ENCODE peak calls at places on chromosomes 11 and 22, in five cellular contexts. O is activated CD8-positive, alpha-beta T cell treated with anti-CD3 and anti-CD28 coated beads for 36 hours; F is choroid plexus epithelial cell; Z is C1 segment of cervical spinal cord; T is stimulated activated CD4-positive, alpha-beta T cell treated with anti-CD3 and anti-CD28 coated beads, TNF-alpha, amount 100 ng/mL, for 1 hour. W is an unnamed sample.

GRCh38 chr11:32173435-32173834 is 82.6 kb downstream of the RCN1 start:
- DNase-seq in O (peak; percentile 32), F (peak; percentile 80), Z (peak; percentile 43), T (no peak), W (peak; percentile 22)

GRCh38 chr11:47324520-47324919 is 28.0 kb downstream of the MYBPC3 start:
- DNase-seq in O (no peak), F (no peak), Z (no peak), T (no peak), W (no peak)

GRCh38 chr11:61895046-61895717 is 3.8 kb upstream of the FADS3 start:
- DNase-seq in O (no peak), F (no peak), Z (no peak), T (no peak), W (no peak)

GRCh38 chr11:62353841-62354240 is 16.6 kb downstream of the ASRGL1 start:
- DNase-seq in O (no peak), F (no peak), Z (no peak), T (no peak), W (no peak)

GRCh38 chr22:48800036-48800885 is 1027.4 kb downstream of the BRD1 start:
- DNase-seq in O (no peak), F (no peak), Z (no peak), T (no peak), W (no peak)

GRCh38 chr11:27933992-27934829 is 173.7 kb downstream of the KIF18A start:
- DNase-seq in O (no peak), F (peak; percentile 84), Z (no peak), T (no peak), W (peak; percentile 75)

GRCh38 chr22:26172389-26172990 is 3.2 kb downstream of the SEZ6L start:
- DNase-seq in O (peak; percentile 57), F (peak; percentile 27), Z (peak; percentile 5), T (no peak), W (peak; percentile 49)

GRCh38 chr11:76147106-76147735 is 59.1 kb downstream of the WNT11 start:
- DNase-seq in O (no peak), F (no peak), Z (no peak), T (no peak), W (peak; percentile 69)

GRCh38 chr11:120335596-120335927 is 651 bp upstream of the ARHGEF12 start:
- DNase-seq in O (no peak), F (peak; percentile 40), Z (no peak), T (no peak), W (no peak)

W was measured in LoVo.